ENCODE peak calls at places on chromosomes 13 and 19, in five cellular contexts. E is cardiac muscle cell, X is suprapubic skin, F is AG10803, H is GM06990. J is an unnamed sample.

GRCh38 chr19:40982594-40983101 is 8.4 kb upstream of the CYP2B6 start:
- DNase-seq in E (peak), X (no peak), F (peak), H (no peak), J (no peak)

GRCh38 chr19:38047048-38047435 is 140.0 kb downstream of the SIPA1L3 start:
- DNase-seq in E (no peak), X (no peak), F (no peak), H (peak), J (no peak)

GRCh38 chr13:39415403-39415802 is 187.6 kb downstream of the LHFPL6 start:
- DNase-seq in E (peak), X (no peak), F (peak), H (no peak), J (no peak)

GRCh38 chr13:21014666-21015170 is 46.7 kb downstream of the LATS2 start:
- DNase-seq in E (peak), X (no peak), F (peak), H (no peak), J (peak)

GRCh38 chr19:18379803-18380747 is 5.9 kb upstream of the GDF15 start:
- DNase-seq in E (peak), X (peak), F (peak), H (no peak), J (peak)

GRCh38 chr13:47215741-47216140 is 318.9 kb upstream of the HTR2A start:
- DNase-seq in E (peak), X (no peak), F (peak), H (no peak), J (peak)

GRCh38 chr19:9054768-9055167 is 32.1 kb upstream of the OR1M1 start:
- DNase-seq in E (no peak), X (no peak), F (no peak), H (no peak), J (no peak)

GRCh38 chr13:41837668-41838067 is 123.2 kb downstream of the VWA8 start:
- DNase-seq in E (no peak), X (no peak), F (no peak), H (no peak), J (no peak)

GRCh38 chr13:23695711-23696512 is 125.7 kb downstream of the TNFRSF19 start:
- DNase-seq in E (peak), X (no peak), F (no peak), H (peak), J (no peak)

GRCh38 chr19:18478545-18479311 is 40.8 kb upstream of the ISYNA1 start:
- DNase-seq in E (peak), X (peak), F (peak), H (peak), J (no peak)

GRCh38 chr13:89455741-89456140 is 1784.6 kb downstream of the SLITRK5 start:
- DNase-seq in E (no peak), X (no peak), F (no peak), H (no peak), J (no peak)

DNA sequence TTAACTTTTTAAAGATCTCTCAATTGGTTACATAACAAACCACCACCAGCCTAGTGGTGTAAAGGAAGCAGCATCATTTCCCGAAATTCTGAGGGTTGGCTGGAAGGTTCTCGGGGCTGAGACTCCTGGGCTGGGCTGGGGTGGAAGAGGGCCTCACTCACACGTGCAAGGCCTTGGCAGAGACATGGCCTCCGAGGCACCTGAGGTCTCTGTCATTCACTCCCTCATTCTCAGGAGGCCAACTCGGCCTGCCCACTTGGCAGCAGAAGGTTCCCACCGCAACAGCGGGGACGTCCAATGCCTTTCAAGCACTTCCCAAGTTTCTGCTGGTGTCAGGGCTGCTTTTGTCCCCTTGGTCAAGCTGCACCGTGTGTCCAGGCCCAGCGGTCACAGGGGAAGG is 18.6 kb upstream of the RASA3 start:
- DNase-seq in E (no peak), X (no peak), F (no peak), H (no peak), J (no peak)
- H3K4me3 ChIP-seq in E (no peak), X (no peak), F (no peak), H (no peak), J (no peak)

GRCh38 chr19:48121066-48121465 is 10.4 kb upstream of the PLA2G4C start:
- DNase-seq in E (no peak), X (no peak), F (no peak), H (no peak), J (no peak)

GRCh38 chr19:48122421-48122820 is 11.8 kb upstream of the PLA2G4C start:
- DNase-seq in E (no peak), X (no peak), F (no peak), H (no peak), J (no peak)

GRCh38 chr19:48127561-48127960 is 16.9 kb upstream of the PLA2G4C start:
- DNase-seq in E (no peak), X (no peak), F (no peak), H (no peak), J (no peak)

GRCh38 chr19:48121909-48122371 is 11.3 kb upstream of the PLA2G4C start:
- DNase-seq in E (peak), X (no peak), F (no peak), H (peak), J (no peak)

DNA sequence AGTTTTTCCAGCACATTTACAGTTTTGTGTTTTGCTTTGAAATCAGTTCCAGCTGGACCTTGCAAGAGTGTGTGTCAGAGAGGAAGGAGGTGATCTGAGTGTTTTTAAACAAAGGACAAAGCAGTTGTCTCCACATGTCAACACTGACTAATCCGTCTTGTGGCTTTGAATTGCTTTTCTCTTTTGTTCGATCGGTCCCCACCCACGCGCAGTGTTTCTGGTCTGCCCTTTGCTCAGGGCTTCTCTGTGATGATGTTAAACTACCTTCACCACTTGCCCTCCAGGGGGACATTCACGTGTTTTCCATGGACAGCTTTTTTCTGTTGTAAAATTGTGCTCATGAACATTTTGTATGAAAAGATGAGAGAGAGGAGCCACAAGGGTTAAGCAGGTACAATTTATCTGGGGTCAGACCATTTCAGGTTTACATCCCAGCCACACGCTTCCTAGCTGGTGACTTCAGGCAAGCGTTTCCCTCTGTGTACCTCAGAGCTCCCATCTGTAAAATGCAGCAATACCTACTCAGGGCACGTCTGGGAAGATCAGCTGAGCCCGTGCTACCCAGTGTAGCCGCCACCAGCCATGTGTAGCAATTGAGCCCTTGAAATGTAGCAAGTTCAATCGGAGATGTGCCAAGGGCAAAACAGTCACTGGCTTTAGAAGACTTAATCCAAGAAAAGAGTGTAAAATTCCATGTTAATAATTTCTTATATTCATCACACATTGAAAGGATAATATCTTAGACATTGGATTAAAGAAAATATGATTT is 13.5 kb upstream of the PLA2G4C start:
- DNase-seq in E (peak), X (no peak), F (peak), H (no peak), J (peak)
- TF ChIP-seq CTCF in E (peak), X (no peak), F (no peak), H (no peak), J (peak)

DNA sequence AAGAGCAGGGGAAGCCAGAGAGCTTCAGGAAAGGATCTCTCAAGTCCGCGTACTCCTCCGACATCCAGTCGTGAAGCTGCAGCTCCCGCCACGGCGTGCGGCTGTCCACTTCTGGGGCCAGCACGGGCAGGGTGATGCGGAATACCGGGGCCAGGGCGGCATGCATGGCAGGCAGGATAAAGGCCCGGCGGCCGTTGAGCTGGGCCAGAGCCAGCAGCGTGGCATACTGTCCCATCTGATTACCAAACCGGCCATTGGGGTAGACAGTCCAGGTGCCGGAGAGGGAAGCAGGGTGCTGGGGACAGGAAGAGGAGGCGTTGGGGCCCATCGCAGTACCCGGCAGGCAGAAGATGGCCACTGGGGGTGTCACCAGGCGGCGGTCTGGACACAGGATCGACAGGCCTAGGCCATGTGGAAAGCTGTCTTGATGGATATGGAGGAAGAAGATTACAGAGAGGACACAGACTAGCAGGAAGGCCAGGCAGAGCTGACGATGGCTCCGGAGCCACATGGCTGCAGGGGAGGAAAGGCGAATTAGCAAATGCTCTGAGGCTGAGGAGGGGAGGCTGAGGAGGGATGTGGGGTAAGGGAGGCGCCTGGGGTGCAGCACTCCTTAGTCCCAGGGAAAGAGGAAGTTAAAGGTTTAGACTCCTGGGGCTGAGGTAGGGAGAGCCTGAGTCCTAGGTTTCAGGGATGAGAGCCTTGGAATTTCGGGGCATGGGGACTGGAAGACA is 1.5 kb downstream of the FUT1 start:
- DNase-seq in E (no peak), X (no peak), F (no peak), H (no peak), J (no peak)
- H3K4me3 ChIP-seq in E (no peak), X (no peak), F (no peak), H (no peak), J (no peak)

GRCh38 chr13:112226320-112227002 is 149.7 kb upstream of the SPACA7 start:
- DNase-seq in E (no peak), X (peak), F (no peak), H (no peak), J (no peak)

GRCh38 chr13:112229992-112230872 is 145.9 kb upstream of the SPACA7 start:
- DNase-seq in E (no peak), X (peak), F (no peak), H (no peak), J (no peak)

GRCh38 chr13:112227031-112227430 is 149.1 kb upstream of the SPACA7 start:
- DNase-seq in E (no peak), X (peak), F (no peak), H (no peak), J (no peak)

GRCh38 chr13:112231451-112232083 is 144.6 kb upstream of the SPACA7 start:
- DNase-seq in E (no peak), X (peak), F (no peak), H (no peak), J (no peak)

DNA sequence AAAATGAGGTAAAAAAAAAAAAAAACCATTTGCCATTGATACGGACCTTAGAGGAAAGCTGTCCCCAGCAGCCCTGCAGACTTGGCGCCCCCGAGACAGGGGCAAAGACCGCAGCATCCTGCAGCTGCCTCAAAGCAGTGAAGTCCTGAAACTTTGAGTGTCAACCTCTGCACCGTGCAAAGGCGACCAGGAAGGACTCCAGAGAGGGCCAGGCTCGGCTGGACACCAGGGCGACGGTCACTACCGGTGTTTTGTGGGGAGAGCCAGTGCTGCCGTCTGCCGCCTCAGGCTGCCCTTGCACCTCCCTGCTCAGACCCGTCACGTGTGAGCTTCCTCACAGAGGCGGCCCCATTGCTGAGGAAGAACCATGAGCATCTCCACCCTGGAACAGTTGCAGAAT is 146.7 kb upstream of the SPACA7 start:
- DNase-seq in E (no peak), X (peak), F (no peak), H (no peak), J (no peak)
- TF ChIP-seq CTCF in E (no peak), X (no peak), F (no peak), H (no peak), J (no peak)

J was measured in astrocyte of the cerebellum.